ENCODE peak calls at places on chromosomes 13 and 19, in four cellular contexts. T is A549, S is K562, E is HepG2. I is an unnamed sample.

GRCh38 chr19:42286349-42287016 is 15.4 kb upstream of the PRR19 start:
- DNase-seq in T (no peak), E (no peak), S (peak; percentile 45), I (no peak)

GRCh38 chr13:37960427-37960826 is 90.9 kb upstream of the TRPC4 start:
- DNase-seq in E (no peak), S (peak; percentile 41), T (no peak), I (no peak)

GRCh38 chr19:28239270-28239669 is 973.7 kb downstream of the UQCRFS1 start:
- DNase-seq in E (no peak), T (no peak), S (peak; percentile 30), I (peak; percentile 80)

GRCh38 chr19:29971002-29971401 is 29.0 kb downstream of the URI1 start:
- DNase-seq in S (no peak), T (no peak), E (no peak), I (no peak)

GRCh38 chr19:36049080-36049698 is 4.9 kb downstream of the THAP8 start:
- DNase-seq in S (no peak), T (no peak), E (no peak), I (no peak)

GRCh38 chr13:48038763-48039162 is 1.2 kb downstream of the NUDT15 start:
- DNase-seq in T (no peak), S (no peak), E (no peak), I (no peak)

GRCh38 chr13:100518394-100519062 is 70.1 kb downstream of the GGACT start:
- DNase-seq in S (no peak), E (no peak), T (no peak), I (no peak)

GRCh38 chr19:17553256-17553655 is 2.2 kb upstream of the COLGALT1 start:
- DNase-seq in T (no peak), E (no peak), S (peak; percentile 75), I (no peak)

GRCh38 chr13:97435794-97436193 is 1.8 kb downstream of the RAP2A start:
- DNase-seq in T (no peak), S (no peak), E (no peak), I (no peak)

GRCh38 chr13:48562296-48563066 is 29.6 kb upstream of the RCBTB2 start:
- DNase-seq in E (no peak), S (peak; percentile 34), T (no peak), I (no peak)

GRCh38 chr19:39405930-39406655 is 554 bp upstream of the ZFP36 start:
- DNase-seq in T (no peak), S (peak; percentile 77), E (no peak), I (peak; percentile 78)

GRCh38 chr13:95378603-95379002 is 77.4 kb upstream of the ABCC4 start:
- DNase-seq in E (no peak), T (no peak), S (no peak), I (no peak)

GRCh38 chr13:34345601-34345939 is 527.6 kb downstream of the RFC3 start:
- DNase-seq in S (no peak), E (no peak), T (no peak), I (no peak)

GRCh38 chr19:52665529-52665928 is 27.4 kb upstream of the ZNF83 start:
- DNase-seq in S (peak; percentile 81), E (no peak), T (no peak), I (no peak)

GRCh38 chr19:38647368-38647965 is at the start of gene ACTN4:
- DNase-seq in E (peak; percentile 91), T (peak; percentile 99), S (peak; percentile 99), I (peak; percentile 100)

GRCh38 chr13:98741741-98742435 is 10.6 kb downstream of the SLC15A1 start:
- DNase-seq in S (no peak), E (no peak), T (no peak), I (no peak)

GRCh38 chr13:42926555-42926954 is 65.5 kb downstream of the EPSTI1 start:
- DNase-seq in T (no peak), S (no peak), E (no peak), I (no peak)

GRCh38 chr13:107669356-107669755 is 546.0 kb downstream of the LIG4 start:
- DNase-seq in S (no peak), E (no peak), T (no peak), I (no peak)

GRCh38 chr13:45595968-45596367 is 19.6 kb downstream of the ERICH6B start:
- DNase-seq in E (no peak), T (no peak), S (no peak), I (no peak)

DNA sequence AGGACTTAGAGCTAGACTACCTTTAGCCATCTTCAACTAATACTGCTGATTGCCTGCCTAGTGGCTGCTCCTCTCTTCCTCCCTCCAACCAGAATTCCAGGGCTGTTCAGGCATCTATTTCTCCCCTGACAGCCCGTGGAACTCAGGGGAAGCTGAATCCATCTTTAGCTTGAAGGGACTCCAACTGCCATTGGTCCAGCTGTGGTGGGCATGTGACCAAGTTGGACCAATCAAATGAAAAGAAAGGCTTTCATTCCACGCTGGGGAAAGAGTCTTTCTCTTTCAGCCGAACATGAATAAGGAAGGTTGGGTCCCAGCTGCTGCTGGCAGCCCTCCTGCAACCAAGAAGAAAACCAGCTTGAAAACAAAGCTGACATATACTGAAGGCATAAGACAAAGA is 168.5 kb upstream of the OBI1 start:
- DNase-seq in E (no peak), S (no peak), T (no peak), I (no peak)
- TF ChIP-seq ESRRA in E (no peak), S (no peak), T (no peak), I (no peak)

DNA sequence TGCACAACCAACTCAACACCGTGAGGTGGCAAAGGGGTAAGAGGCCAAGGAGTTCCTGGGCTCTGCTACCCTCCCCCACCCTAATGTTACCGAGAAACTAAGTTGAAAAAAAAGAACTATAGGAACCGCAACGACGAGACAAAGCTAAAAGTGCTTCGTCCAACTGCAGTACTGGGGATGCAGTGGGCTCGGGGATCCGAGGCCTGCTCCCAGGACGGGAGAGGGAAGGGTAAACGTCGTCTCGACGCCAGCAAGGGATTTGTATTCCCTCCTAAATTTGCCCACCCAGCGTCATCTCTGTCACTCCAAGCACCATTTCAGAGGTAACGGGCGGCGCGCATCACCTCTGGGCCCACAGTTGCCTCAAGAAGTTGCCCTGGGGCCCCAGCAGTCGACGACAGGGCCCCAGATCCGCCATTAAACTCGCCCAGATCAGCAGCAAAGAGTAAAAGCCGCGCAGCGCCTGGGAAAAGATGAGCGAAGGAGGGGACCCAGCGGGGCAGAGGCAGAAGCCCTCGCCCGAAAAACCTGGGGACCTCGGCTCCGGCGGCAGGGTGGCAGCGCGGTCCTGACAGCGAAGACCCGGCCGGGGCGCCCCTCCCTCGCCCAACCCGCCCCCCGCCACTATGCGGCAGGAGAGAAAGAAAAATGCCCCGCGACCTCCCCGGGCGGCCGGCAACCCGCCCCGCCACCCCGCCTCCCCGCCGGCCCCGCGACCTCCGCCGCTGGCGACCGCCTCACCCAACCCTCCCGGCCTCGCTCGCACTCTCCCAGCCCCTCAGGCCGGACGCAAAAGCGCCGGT is 737 bp downstream of the ZMYM5 start:
- DNase-seq in E (no peak), S (peak; percentile 24), T (no peak), I (peak; percentile 41)
- TF ChIP-seq HMGXB4 in E (no peak), S (no peak), T (no peak), I (no peak)

GRCh38 chr13:113875429-113875815 is 11.5 kb upstream of the GAS6 start:
- DNase-seq in S (no peak), T (no peak), E (no peak), I (no peak)

GRCh38 chr13:113876341-113877148 is 12.7 kb upstream of the GAS6 start:
- DNase-seq in S (no peak), T (no peak), E (no peak), I (no peak)

GRCh38 chr13:113875829-113876228 is 12.0 kb upstream of the GAS6 start:
- DNase-seq in S (no peak), E (no peak), T (no peak), I (no peak)

GRCh38 chr13:113874579-113875428 is 10.9 kb upstream of the GAS6 start:
- DNase-seq in T (no peak), E (no peak), S (no peak), I (no peak)

GRCh38 chr13:113874177-113874576 is 10.3 kb upstream of the GAS6 start:
- DNase-seq in S (no peak), T (no peak), E (no peak), I (no peak)
- TF ChIP-seq ESRRA in S (no peak), T (no peak), E (no peak), I (no peak)

GRCh38 chr13:90455861-90456260 is 891.6 kb upstream of the MIR17HG start:
- DNase-seq in S (no peak), E (no peak), T (no peak), I (no peak)

GRCh38 chr13:90461398-90461797 is 886.1 kb upstream of the MIR17HG start:
- DNase-seq in E (no peak), T (no peak), S (no peak), I (no peak)
- TF ChIP-seq HMGXB4 in E (no peak), T (no peak), S (no peak), I (no peak)

GRCh38 chr19:50725218-50725931 is 2.2 kb downstream of the CLEC11A start:
- DNase-seq in E (no peak), T (no peak), S (no peak), I (no peak)

GRCh38 chr19:50724522-50725217 is 1.5 kb downstream of the CLEC11A start:
- DNase-seq in T (peak; percentile 99), E (peak; percentile 38), S (peak; percentile 99), I (peak; percentile 100)

GRCh38 chr19:50725932-50726230 is 2.7 kb downstream of the CLEC11A start:
- DNase-seq in T (no peak), E (no peak), S (no peak), I (no peak)

GRCh38 chr19:50729894-50730293 is 6.7 kb downstream of the CLEC11A start:
- DNase-seq in S (no peak), T (no peak), E (no peak), I (no peak)

DNA sequence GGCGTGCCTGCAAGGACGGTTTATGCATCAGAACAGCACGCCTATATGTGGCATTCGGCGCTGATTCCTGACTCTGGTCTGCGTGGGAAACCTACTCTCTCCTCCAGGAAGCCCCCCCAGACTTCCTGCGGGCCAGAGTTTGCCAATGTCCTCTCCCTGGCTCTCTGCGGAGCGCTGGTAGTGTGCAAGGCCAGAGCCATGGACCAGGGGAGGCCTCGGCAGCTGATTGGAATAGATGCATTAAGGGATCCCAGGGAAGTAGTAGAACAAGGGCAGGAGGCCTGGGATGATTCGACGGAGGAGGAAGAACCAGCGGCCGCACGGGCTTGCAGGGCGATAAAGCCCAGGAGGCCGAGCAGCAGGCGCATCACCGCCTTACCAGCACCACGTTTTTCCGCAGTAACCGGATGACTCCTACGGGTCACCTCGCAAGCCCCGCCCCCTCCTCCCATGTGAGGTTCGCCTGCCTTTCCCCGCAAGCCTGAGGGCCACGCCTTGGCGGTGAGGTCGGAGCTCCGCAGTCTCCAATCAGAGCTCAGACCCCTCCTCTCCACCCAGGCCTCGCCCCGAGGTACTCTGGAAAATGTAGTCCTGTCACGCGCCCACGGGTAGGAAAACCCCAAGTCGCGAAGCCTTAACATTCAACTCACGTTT is 5.0 kb downstream of the CLEC11A start:
- DNase-seq in S (peak; percentile 99), E (peak; percentile 20), T (no peak), I (peak; percentile 99)
- TF ChIP-seq ESRRA in S (peak; percentile 67), E (no peak), T (no peak), I (no peak)

DNA sequence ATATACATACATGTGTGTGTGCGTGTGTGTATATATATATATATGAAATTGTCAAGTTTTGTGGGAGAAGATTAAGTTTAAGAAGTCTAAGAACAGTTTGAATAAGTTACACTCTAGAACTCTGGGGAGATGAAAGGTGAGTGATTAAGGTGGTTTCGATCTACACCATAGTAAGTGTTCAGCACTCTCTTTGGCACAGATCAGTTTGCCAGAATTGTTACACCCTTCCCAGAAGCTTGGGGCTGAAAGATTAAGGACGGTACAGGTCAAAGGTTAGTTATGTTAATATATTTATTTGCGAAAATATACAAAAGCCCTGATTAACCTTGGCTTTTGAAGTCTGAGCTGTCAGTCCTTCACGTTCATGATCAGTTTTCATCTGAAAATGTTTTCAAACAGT is 309.1 kb downstream of the KLF5 start:
- DNase-seq in S (no peak), E (no peak), T (no peak), I (no peak)
- TF ChIP-seq HMGXB4 in S (no peak), E (no peak), T (no peak), I (no peak)

GRCh38 chr19:1065606-1066109 is 1.3 kb upstream of the ARHGAP45 start:
- DNase-seq in T (no peak), E (no peak), S (no peak), I (no peak)
- TF ChIP-seq ESRRA in T (no peak), E (no peak), S (no peak), I (no peak)

I was measured in WTC11.